ENCODE peak calls at places on chromosome 22, in four cellular contexts. J, G, I and F are unnamed samples.

GRCh38 chr22:49933236-49933921 is 14.9 kb downstream of the CRELD2 start:
- DNase-seq in G (no peak), J (no peak), I (no peak), F (no peak)

GRCh38 chr22:46752286-46752685 is 10.2 kb upstream of the TBC1D22A start:
- DNase-seq in G (no peak), I (no peak), J (no peak), F (no peak)

GRCh38 chr22:23137905-23138520 is 3.8 kb downstream of the RSPH14 start:
- DNase-seq in J (peak), I (no peak), G (peak), F (peak)

GRCh38 chr22:27507066-27507715 is 294.4 kb downstream of the MN1 start:
- DNase-seq in I (no peak), J (no peak), G (no peak), F (no peak)

GRCh38 chr22:23898006-23898974 is 4.1 kb downstream of the MIF start:
- DNase-seq in I (no peak), J (no peak), G (no peak), F (no peak)

GRCh38 chr22:40224702-40225101 is 47.0 kb downstream of the TNRC6B start:
- DNase-seq in I (no peak), G (no peak), J (no peak), F (no peak)

GRCh38 chr22:44963055-44963454 is 46.8 kb downstream of the PHF21B start:
- DNase-seq in G (no peak), I (no peak), J (no peak), F (no peak)

GRCh38 chr22:46500201-46500600 is 37.2 kb downstream of the CELSR1 start:
- DNase-seq in G (no peak), I (no peak), J (no peak), F (no peak)

GRCh38 chr22:38700271-38700788 is 413 bp downstream of the JOSD1 start:
- DNase-seq in J (peak), G (peak), I (peak), F (no peak)

GRCh38 chr22:19036523-19037273 is 85.5 kb downstream of the DGCR2 start:
- DNase-seq in G (no peak), I (no peak), J (no peak), F (no peak)

GRCh38 chr22:32788884-32789624 is 12.5 kb upstream of the TIMP3 start:
- DNase-seq in J (no peak), I (no peak), G (no peak), F (no peak)

GRCh38 chr22:29030618-29031235 is 30.9 kb downstream of the C22orf31 start:
- DNase-seq in J (no peak), I (peak), G (peak), F (no peak)

GRCh38 chr22:38935023-38935422 is 22.4 kb upstream of the APOBEC3A start:
- DNase-seq in I (peak), G (peak), J (no peak), F (no peak)

GRCh38 chr22:38026130-38027111 is 30.8 kb upstream of the PICK1 start:
- DNase-seq in G (no peak), I (no peak), J (no peak), F (no peak)

GRCh38 chr22:50622723-50623327 is 5.1 kb downstream of the ARSA start:
- DNase-seq in J (no peak), I (no peak), G (peak), F (no peak)

GRCh38 chr22:50545522-50546325 is at the start of gene KLHDC7B:
- DNase-seq in G (no peak), J (no peak), I (no peak), F (no peak)

GRCh38 chr22:31728857-31729256 is 21.1 kb downstream of the PRR14L start:
- DNase-seq in G (no peak), J (no peak), I (no peak), F (no peak)

GRCh38 chr22:29689872-29690213 is 30.0 kb upstream of the CABP7 start:
- DNase-seq in G (peak), J (peak), I (no peak), F (peak)

GRCh38 chr22:23010430-23010829 is 59.9 kb upstream of the GNAZ start:
- DNase-seq in I (no peak), G (no peak), J (no peak), F (no peak)

GRCh38 chr22:39221999-39222686 is 22.6 kb downstream of the PDGFB start:
- DNase-seq in J (no peak), I (no peak), G (no peak), F (no peak)

GRCh38 chr22:25402501-25403283 is 161.8 kb upstream of the GRK3 start:
- DNase-seq in G (peak), I (peak), J (no peak), F (no peak)

GRCh38 chr22:31898911-31899310 is 45.4 kb upstream of the YWHAH start:
- DNase-seq in J (no peak), I (no peak), G (no peak), F (no peak)

GRCh38 chr22:49350441-49351121 is 477.1 kb downstream of the BRD1 start:
- DNase-seq in I (no peak), J (no peak), G (no peak), F (no peak)

GRCh38 chr22:49740242-49740641 is 87.4 kb downstream of the BRD1 start:
- DNase-seq in J (no peak), G (no peak), I (no peak), F (no peak)

GRCh38 chr22:44839061-44839460 is 86.7 kb downstream of the ARHGAP8 start:
- DNase-seq in I (no peak), J (no peak), G (no peak), F (no peak)

GRCh38 chr22:38762607-38763006 is 6.8 kb upstream of the SUN2 start:
- DNase-seq in G (no peak), I (no peak), J (no peak), F (no peak)

GRCh38 chr22:17903564-17904295 is 120.6 kb downstream of the MICAL3 start:
- DNase-seq in J (no peak), I (no peak), G (peak), F (no peak)

GRCh38 chr22:38610234-38610633 is 40.3 kb upstream of the DMC1 start:
- DNase-seq in I (no peak), J (no peak), G (no peak), F (no peak)

GRCh38 chr22:35984183-35984710 is 44.4 kb downstream of the RBFOX2 start:
- DNase-seq in J (no peak), I (no peak), G (no peak), F (no peak)

GRCh38 chr22:45033136-45033535 is 23.3 kb upstream of the PHF21B start:
- DNase-seq in J (no peak), G (no peak), I (no peak), F (no peak)

GRCh38 chr22:32204211-32204855 is 540 bp downstream of the RFPL2 start:
- DNase-seq in G (peak), I (peak), J (no peak), F (peak)

GRCh38 chr22:50529416-50530279 is at the start of gene TYMP:
- DNase-seq in G (peak), J (peak), I (no peak), F (peak)

GRCh38 chr22:21961886-21962654 is 9.4 kb upstream of the PPM1F start:
- DNase-seq in G (peak), J (no peak), I (no peak), F (no peak)

DNA sequence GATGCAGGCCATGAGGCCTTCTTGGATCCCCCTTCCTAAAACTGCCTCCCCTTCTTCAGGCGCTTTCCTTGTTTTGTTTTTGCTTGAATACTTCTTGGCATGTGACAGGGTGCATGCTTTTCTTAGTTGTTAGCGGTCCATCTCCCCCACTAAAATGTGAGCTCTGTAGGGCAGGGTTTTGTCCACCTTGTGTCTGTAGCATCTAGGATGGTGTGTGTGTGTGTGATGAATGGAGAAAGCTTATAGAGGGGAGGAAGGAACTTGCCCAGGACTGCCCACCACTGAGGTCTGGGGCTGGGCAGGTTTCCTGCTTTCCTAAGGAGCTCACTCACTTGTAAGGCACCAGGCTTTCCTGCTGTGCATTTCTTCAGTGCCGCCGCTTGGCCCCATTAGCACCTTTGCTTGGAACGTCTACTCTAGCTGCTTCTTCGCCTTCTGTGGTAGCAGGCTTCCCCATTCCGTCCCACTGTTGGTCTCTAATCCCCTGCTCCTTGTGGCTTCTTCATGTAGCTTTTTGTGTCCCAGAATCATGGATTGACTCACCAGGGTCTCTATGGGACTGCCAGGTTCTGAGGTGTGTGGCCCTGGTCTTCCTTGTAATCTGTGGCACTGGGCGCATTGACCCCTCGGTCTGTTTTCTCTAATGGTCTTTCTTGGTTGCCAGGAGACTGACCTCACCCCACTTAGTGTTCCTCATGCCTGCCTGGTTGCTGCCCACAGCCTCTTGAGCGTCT is 3.3 kb downstream of the DGCR8 start:
- DNase-seq in J (no peak), I (no peak), G (no peak), F (no peak)
- H3K27ac ChIP-seq in J (no peak), I (peak), G (no peak), F (no peak)

DNA sequence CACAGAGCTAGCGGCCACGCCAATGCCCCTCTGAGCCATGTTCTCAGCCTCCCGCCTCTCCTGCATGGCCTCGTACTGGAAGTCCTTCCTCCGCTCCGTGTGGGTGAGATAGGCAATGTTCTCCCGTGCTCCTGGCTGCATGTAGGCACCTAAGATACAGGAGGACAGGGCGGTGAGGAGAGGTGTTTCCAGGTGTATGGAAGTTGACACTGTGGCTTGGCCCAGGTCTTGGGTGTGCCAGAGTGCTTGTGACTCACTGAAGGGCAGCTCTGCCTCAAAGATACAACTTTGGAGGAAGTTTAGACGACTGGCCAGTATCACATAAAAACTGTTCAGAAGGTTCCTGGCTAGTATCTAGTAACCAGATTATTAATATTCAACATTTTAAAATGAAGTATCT is 8.5 kb downstream of the SRRD start:
- DNase-seq in J (no peak), I (no peak), G (no peak), F (no peak)
- H3K27ac ChIP-seq in J (no peak), I (peak), G (no peak), F (no peak)

GRCh38 chr22:43828711-43829447 is 16.8 kb upstream of the EFCAB6 start:
- DNase-seq in J (no peak), G (no peak), I (no peak), F (no peak)

GRCh38 chr22:43831561-43832392 is 19.7 kb upstream of the EFCAB6 start:
- DNase-seq in G (no peak), I (no peak), J (no peak), F (no peak)

GRCh38 chr22:43830931-43831560 is 18.9 kb upstream of the EFCAB6 start:
- DNase-seq in J (no peak), G (no peak), I (no peak), F (no peak)

GRCh38 chr22:43829448-43829821 is 17.3 kb upstream of the EFCAB6 start:
- DNase-seq in I (no peak), G (no peak), J (no peak), F (no peak)

DNA sequence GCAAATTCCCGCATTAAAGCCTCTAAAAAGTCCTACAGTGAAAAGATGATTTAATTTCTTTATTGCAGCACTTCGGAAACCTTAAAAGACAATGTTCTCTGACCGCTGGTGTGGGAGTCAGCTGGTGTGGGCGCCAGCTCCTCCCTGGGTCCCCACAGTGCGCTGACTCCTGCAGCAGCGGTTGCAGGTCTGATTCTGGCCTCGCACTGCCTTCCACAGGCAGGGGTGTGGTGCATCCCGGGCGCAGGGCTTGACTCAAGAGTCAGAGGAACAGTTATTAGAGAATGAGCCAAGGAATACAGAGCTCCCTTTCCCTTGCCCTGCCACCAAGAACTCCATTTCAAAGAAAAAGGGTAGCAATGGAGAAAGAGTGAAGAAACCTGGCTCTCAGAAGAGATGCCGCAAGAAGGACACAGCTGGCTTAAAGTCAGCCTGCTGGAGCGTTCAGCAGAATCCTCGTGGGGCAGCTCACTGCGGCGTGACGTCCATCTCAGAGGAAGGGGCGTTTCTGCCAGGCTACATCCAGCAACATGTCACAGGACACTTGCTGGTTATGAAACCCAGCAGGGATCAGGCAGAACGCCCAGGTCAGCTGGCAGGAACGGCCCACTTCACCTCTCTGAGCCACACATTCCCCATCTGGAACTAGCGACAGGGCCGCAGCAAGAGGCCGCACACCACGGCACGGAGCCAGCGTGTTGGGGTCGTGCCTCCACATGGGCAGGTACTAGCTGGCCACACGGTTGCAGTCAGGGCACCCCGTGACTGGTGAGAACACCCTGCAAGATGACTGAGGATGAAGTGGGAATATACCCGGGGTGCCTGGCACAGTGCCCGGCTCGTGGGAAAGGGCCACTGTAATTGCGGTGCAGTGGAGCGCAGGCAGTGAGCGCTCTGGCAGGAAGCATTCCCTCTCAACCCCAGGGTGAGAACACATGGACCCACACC is 18.1 kb upstream of the EFCAB6 start:
- DNase-seq in G (no peak), I (no peak), J (no peak), F (no peak)
- H3K27ac ChIP-seq in G (no peak), I (no peak), J (no peak), F (no peak)

GRCh38 chr22:20550851-20551744 is 43.7 kb downstream of the MED15 start:
- DNase-seq in J (peak), I (no peak), G (no peak), F (peak)
- H3K27ac ChIP-seq in J (peak), I (peak), G (peak), F (peak)